ENCODE peak calls at places on chromosomes 6 and 20, in seven cellular contexts. I is AG10803, G is BE2C, M is HFF-Myc, P is gastrocnemius medialis, D is AG04450, Z is OCI-LY7. Y is an unnamed sample.

GRCh38 chr6:161417712-161418457 is 144.0 kb upstream of the AGPAT4 start:
- DNase-seq in I (peak), G (peak), M (no peak), P (peak), D (peak), Z (no peak), Y (peak)

GRCh38 chr6:156925718-156926607 is 148.8 kb downstream of the ARID1B start:
- DNase-seq in I (no peak), G (no peak), M (no peak), P (no peak), D (no peak), Z (no peak), Y (no peak)

GRCh38 chr6:48957781-48958180 is 505.3 kb downstream of the MMUT start:
- DNase-seq in I (peak), G (no peak), M (no peak), P (no peak), D (no peak), Z (no peak), Y (no peak)

GRCh38 chr20:52150440-52151258 is 40.9 kb downstream of the ZFP64 start:
- DNase-seq in I (peak), G (peak), M (peak), P (no peak), D (peak), Z (peak), Y (peak)

GRCh38 chr6:62075869-62076268 is 210.2 kb downstream of the KHDRBS2 start:
- DNase-seq in I (no peak), G (no peak), M (no peak), P (no peak), D (no peak), Z (no peak), Y (no peak)

GRCh38 chr6:161393839-161394364 is 120.0 kb upstream of the AGPAT4 start:
- DNase-seq in I (peak), G (peak), M (peak), P (peak), D (no peak), Z (peak), Y (peak)

GRCh38 chr6:127404133-127404532 is 55.1 kb downstream of the KIAA0408 start:
- DNase-seq in I (no peak), G (no peak), M (no peak), P (no peak), D (no peak), Z (no peak), Y (no peak)

GRCh38 chr6:156845447-156845846 is 68.3 kb downstream of the ARID1B start:
- DNase-seq in I (no peak), G (no peak), M (no peak), P (no peak), D (no peak), Z (no peak), Y (no peak)

GRCh38 chr6:9360881-9361280 is 925.5 kb upstream of the SLC35B3 start:
- DNase-seq in I (no peak), G (no peak), M (no peak), P (no peak), D (no peak), Z (no peak), Y (no peak)

GRCh38 chr6:37205189-37205996 is 35.4 kb downstream of the PIM1 start:
- DNase-seq in I (no peak), G (no peak), M (no peak), P (no peak), D (no peak), Z (no peak), Y (no peak)

GRCh38 chr20:31719644-31720485 is 2.8 kb downstream of the BCL2L1 start:
- DNase-seq in I (peak), G (no peak), M (no peak), P (no peak), D (no peak), Z (no peak), Y (no peak)

GRCh38 chr6:45069091-45069490 is 259.0 kb upstream of the RUNX2 start:
- DNase-seq in I (no peak), G (no peak), M (no peak), P (no peak), D (no peak), Z (no peak), Y (no peak)

GRCh38 chr6:154039231-154039842 is at the start of gene OPRM1:
- DNase-seq in I (no peak), G (peak), M (peak), P (no peak), D (no peak), Z (no peak), Y (peak)

GRCh38 chr6:20660534-20660933 is 126.3 kb downstream of the CDKAL1 start:
- DNase-seq in I (no peak), G (no peak), M (no peak), P (no peak), D (no peak), Z (no peak), Y (no peak)

DNA sequence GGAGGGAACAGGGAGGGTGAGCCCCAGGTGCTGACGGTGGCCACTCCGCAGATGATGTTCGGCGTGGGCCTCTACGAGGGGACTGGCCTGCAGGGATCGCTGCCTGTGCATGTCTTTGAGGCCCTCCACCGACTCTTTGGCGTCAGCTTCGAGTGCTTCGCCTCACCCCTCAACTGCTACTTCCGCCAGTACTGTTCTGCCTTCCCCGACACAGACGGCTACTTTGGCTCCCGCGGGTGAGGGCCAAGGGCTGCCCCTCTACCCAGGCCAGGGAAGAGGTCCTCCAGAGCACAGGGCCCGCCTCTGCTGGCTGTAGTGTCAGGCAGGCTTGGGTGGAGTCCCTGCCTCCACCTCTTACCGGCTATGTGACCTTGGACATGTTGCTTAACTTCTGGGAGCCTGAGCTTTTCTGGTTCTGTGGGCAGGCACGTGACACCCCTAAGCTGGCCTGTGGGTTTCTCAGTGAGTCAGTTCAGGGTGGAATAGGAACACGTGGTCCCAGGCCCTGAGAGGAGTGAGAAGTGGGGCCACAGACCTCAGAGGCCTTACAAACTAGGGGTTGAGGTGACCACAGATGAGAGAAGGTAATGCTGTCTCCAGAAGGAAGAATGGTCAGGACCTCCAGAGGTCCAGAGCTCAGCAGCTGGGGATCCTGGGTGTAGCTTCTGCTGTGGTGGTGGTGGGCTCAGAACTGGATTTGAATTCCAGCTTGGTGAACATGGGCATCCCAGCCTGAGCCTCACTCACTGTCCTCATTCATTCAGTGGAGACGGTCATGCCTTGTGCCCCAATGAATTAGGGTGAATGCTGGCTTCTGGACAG is 11.9 kb downstream of the PCIF1 start:
- DNase-seq in I (peak), G (no peak), M (no peak), P (peak), D (no peak), Z (no peak), Y (no peak)
- H3K4me3 ChIP-seq in I (no peak), G (no peak), M (no peak), P (no peak), D (no peak), Z (no peak), Y (no peak)

GRCh38 chr6:41896280-41896679 is 1.1 kb upstream of the USP49 start:
- DNase-seq in I (no peak), G (no peak), M (no peak), P (no peak), D (no peak), Z (no peak), Y (no peak)

GRCh38 chr6:41901882-41902519 is 6.8 kb upstream of the USP49 start:
- DNase-seq in I (no peak), G (peak), M (no peak), P (no peak), D (no peak), Z (peak), Y (no peak)
- TF ChIP-seq CTCF in I (peak), G (peak), M (peak), P (no peak), D (peak), Z (peak), Y (no peak)

DNA sequence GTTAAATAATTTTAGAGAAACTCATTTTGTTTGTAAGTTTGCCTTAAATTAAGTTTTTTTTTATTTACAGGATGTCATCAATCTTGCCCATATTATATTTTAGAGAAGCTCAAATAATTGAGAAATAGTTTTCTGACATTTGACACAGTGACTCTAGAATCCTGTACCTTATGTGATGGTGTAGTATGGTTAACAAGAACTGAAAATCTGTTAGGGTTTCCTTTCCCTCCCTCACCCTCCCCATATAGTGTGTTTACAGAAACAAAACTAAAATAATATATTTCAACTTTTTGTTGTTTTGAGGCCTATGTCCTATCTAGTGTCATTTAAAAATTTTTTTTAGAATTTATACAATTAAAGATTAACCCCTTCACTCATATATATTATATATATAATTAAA is 91.8 kb downstream of the SESN1 start:
- DNase-seq in I (no peak), G (no peak), M (no peak), P (no peak), D (no peak), Z (no peak), Y (no peak)
- H3K4me3 ChIP-seq in I (no peak), G (no peak), M (no peak), P (peak), D (no peak), Z (no peak), Y (no peak)

GRCh38 chr6:85015396-85015990 is 251.1 kb upstream of the TBX18 start:
- DNase-seq in I (peak), G (peak), M (no peak), P (no peak), D (peak), Z (no peak), Y (peak)
- TF ChIP-seq CTCF in I (peak), G (peak), M (peak), P (no peak), D (peak), Z (peak), Y (peak)

Y was measured in astrocyte of the cerebellum.